ENCODE peak calls at places on chromosomes 11 and 22, in nine cellular contexts. U is GM23338; W is HCT116; D is ovary; J is WERI-Rb-1; I is CD8-positive, alpha-beta memory T cell; M is lung; N is AG04450; T is heart left ventricle. L is an unnamed sample.

GRCh38 chr22:23180301-23180892 is at the start of gene BCR:
- DNase-seq in D (peak), M (peak), T (peak), J (peak), U (peak), N (no peak), W (peak), I (peak), L (peak)

GRCh38 chr22:23289130-23289503 is 108.8 kb downstream of the BCR start:
- DNase-seq in J (no peak), M (no peak), N (no peak), U (no peak), T (no peak), I (no peak), D (no peak), W (no peak), L (no peak)

GRCh38 chr11:69509381-69509780 is 27.9 kb downstream of the LINC01488 start:
- DNase-seq in T (no peak), U (no peak), I (no peak), J (no peak), N (no peak), W (no peak), D (no peak), M (no peak), L (no peak)

GRCh38 chr11:45323598-45324249 is 37.6 kb upstream of the SYT13 start:
- DNase-seq in U (no peak), T (no peak), D (no peak), I (no peak), N (no peak), W (no peak), M (peak), J (no peak), L (no peak)

GRCh38 chr22:25690798-25691197 is 51.2 kb upstream of the MYO18B start:
- DNase-seq in T (no peak), M (no peak), I (no peak), N (no peak), D (no peak), J (no peak), W (no peak), U (no peak), L (no peak)

GRCh38 chr11:121452609-121453150 is at the start of gene SORL1-AS1:
- DNase-seq in I (peak), W (no peak), T (no peak), M (no peak), D (no peak), N (no peak), J (peak), U (peak), L (no peak)

GRCh38 chr22:17924735-17925727 is 99.3 kb downstream of the MICAL3 start:
- DNase-seq in D (peak), I (no peak), T (no peak), N (no peak), M (no peak), U (no peak), W (no peak), J (no peak), L (no peak)

GRCh38 chr22:29129644-29130201 is 56.9 kb downstream of the KREMEN1 start:
- DNase-seq in M (no peak), N (no peak), U (no peak), W (no peak), J (no peak), T (no peak), I (no peak), D (no peak), L (no peak)

GRCh38 chr22:21686634-21687393 is 21.0 kb downstream of the PPIL2 start:
- DNase-seq in D (no peak), T (no peak), M (no peak), I (no peak), N (no peak), U (no peak), W (no peak), J (no peak), L (no peak)

GRCh38 chr11:22733433-22733832 is 67.0 kb downstream of the GAS2 start:
- DNase-seq in U (no peak), W (no peak), J (no peak), M (no peak), D (no peak), I (no peak), T (no peak), N (no peak), L (no peak)

GRCh38 chr11:34176980-34177319 is 71.5 kb downstream of the NAT10 start:
- DNase-seq in T (no peak), U (no peak), W (no peak), I (no peak), J (no peak), N (no peak), M (no peak), D (no peak), L (no peak)

GRCh38 chr22:49976439-49977175 is 16.0 kb downstream of the PIM3 start:
- DNase-seq in T (no peak), U (no peak), D (no peak), I (no peak), W (no peak), M (no peak), J (no peak), N (no peak), L (no peak)

GRCh38 chr11:101508370-101508769 is 75.4 kb downstream of the TRPC6 start:
- DNase-seq in N (no peak), I (no peak), J (no peak), M (no peak), T (no peak), U (no peak), W (no peak), D (no peak), L (no peak)

GRCh38 chr22:28958611-28959010 is 75.2 kb downstream of the ZNRF3 start:
- DNase-seq in M (no peak), W (no peak), I (no peak), T (no peak), D (no peak), N (no peak), J (no peak), U (no peak), L (no peak)

GRCh38 chr11:107591098-107591445 is at the start of gene ELMOD1:
- DNase-seq in D (peak), I (peak), U (peak), W (no peak), J (peak), M (no peak), T (peak), N (no peak), L (peak)

GRCh38 chr22:27512283-27512761 is 289.2 kb downstream of the MN1 start:
- DNase-seq in J (no peak), U (no peak), I (no peak), D (peak), W (no peak), N (peak), M (peak), T (peak), L (peak)

GRCh38 chr22:36862251-36863242 is 1.7 kb downstream of the NCF4 start:
- DNase-seq in I (no peak), D (no peak), W (no peak), M (peak), U (no peak), N (no peak), J (no peak), T (peak), L (peak)
- H3K4me3 ChIP-seq in I (no peak), D (no peak), W (no peak), M (no peak), U (no peak), N (no peak), J (no peak), T (no peak), L (no peak)

GRCh38 chr11:61580292-61580888 is 486 bp downstream of the SYT7 start:
- DNase-seq in N (no peak), J (no peak), I (no peak), M (no peak), D (no peak), W (no peak), U (peak), T (no peak), L (no peak)
- H3K4me3 ChIP-seq in N (peak), J (peak), I (no peak), M (peak), D (peak), W (peak), U (peak), T (peak), L (no peak)

GRCh38 chr22:46250783-46251125 is 661 bp upstream of the CDPF1 start:
- DNase-seq in W (no peak), I (no peak), N (no peak), J (peak), M (no peak), D (no peak), U (peak), T (no peak), L (no peak)
- H3K4me3 ChIP-seq in W (peak), I (peak), N (peak), J (peak), M (peak), D (peak), U (peak), T (peak), L (no peak)

DNA sequence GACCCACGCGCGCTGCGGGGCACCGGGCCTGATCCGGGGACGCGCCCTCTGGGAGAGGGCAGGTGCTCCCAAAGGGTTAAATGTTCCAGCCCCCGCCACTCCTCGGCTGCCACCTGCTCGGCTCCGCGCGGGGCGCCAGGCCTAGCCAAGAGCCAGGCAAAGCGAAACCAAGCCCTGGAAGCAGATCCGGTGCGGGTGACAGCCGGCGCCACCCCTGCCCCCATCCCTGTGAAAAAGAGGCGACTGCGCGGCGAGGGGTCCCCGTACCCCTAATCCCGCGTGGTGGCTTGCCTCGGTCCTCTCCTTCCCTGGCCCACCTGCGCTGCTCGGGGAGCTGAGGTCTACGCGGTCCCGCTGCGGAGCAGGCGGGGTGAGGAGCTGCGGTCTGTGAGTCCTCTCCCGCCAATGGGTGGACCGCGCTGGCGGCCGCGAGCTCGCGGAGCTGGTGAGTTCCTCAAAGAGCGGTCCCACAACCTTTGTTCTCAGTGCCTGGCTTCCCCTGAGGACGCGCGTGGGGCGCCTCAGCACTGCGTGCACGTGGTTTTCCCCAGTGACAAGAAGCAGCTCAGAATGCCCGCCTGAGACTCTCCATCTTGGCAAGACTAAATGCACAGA is at the start of gene ME3:
- DNase-seq in N (no peak), D (peak), M (peak), J (peak), U (peak), T (peak), I (peak), W (no peak), L (peak)
- H3K4me3 ChIP-seq in N (peak), D (peak), M (peak), J (peak), U (peak), T (peak), I (peak), W (peak), L (peak)

GRCh38 chr11:57387284-57388030 is 3.0 kb downstream of the PRG2 start:
- DNase-seq in J (peak), D (no peak), M (no peak), N (no peak), W (no peak), U (no peak), T (no peak), I (no peak), L (no peak)
- H3K4me3 ChIP-seq in J (no peak), D (no peak), M (no peak), N (no peak), W (no peak), U (no peak), T (no peak), I (no peak), L (no peak)

DNA sequence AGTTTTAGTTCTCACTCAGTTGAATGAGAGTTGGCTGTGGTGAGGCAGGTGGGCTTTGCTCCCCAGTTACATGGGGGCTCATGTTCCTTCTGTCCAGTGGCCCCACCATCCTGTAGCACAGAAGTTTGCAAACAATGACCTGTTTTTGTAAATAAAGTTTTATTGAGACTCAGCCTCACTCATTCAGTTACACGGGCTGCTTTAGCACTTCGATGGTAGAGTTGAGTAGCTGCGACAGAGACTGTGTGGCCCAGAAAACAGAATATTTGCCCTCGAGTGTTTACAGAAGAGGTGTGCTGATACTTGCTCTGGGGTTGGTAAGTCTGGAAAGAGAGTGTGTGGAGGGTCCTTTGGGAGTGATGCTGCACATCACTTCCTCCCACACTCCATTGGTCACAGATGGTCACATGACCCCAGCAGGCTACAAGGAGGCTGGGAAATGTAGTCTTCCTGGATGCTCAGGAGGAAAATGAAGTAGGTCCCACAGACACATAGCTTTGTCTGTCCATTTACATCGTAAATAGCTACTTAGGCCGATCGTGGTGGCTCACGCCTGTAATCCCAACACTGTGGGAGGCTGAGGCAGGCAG is 34.6 kb downstream of the IFT27 start:
- DNase-seq in D (no peak), I (no peak), U (peak), N (no peak), M (no peak), W (peak), J (no peak), T (no peak), L (no peak)
- H3K4me3 ChIP-seq in D (no peak), I (no peak), U (no peak), N (no peak), M (no peak), W (no peak), J (no peak), T (no peak), L (no peak)

L was measured in adrenal gland.